ENCODE peak calls at places on chromosomes 12 and 14, in six cellular contexts. S, W, B, I, R and U are unnamed samples.

GRCh38 chr14:103230658-103231334 is 103.2 kb upstream of the EIF5 start:
- DNase-seq in I (no peak), B (peak), W (no peak), S (no peak), R (peak), U (peak)

GRCh38 chr12:105467710-105468366 is 137.3 kb downstream of the C12orf75 start:
- DNase-seq in B (no peak), I (peak), W (no peak), S (no peak), R (no peak), U (no peak)

GRCh38 chr12:12804011-12804410 is 9.1 kb upstream of the DDX47 start:
- DNase-seq in W (no peak), S (no peak), I (peak), B (no peak), R (no peak), U (no peak)

GRCh38 chr14:24734917-24735500 is 101.0 kb upstream of the GZMB start:
- DNase-seq in I (peak), B (no peak), W (peak), S (peak), R (no peak), U (peak)

GRCh38 chr12:102955926-102956737 is 1.3 kb upstream of the ASCL1 start:
- DNase-seq in R (no peak), I (no peak), B (no peak), W (no peak), S (no peak), U (peak)

GRCh38 chr12:20629414-20630156 is 65.5 kb upstream of the SLCO1C1 start:
- DNase-seq in B (no peak), R (no peak), I (peak), W (no peak), S (no peak), U (no peak)

GRCh38 chr12:106248177-106248848 is 493 bp upstream of the CKAP4 start:
- DNase-seq in R (peak), I (peak), W (no peak), B (peak), S (peak), U (peak)

GRCh38 chr14:34715108-34715863 is 893 bp upstream of the CFL2 start:
- DNase-seq in S (no peak), B (no peak), I (no peak), R (no peak), W (no peak), U (no peak)

GRCh38 chr14:102930753-102931579 is 8.5 kb downstream of the AMN start:
- DNase-seq in S (no peak), I (peak), W (no peak), B (no peak), R (no peak), U (no peak)

GRCh38 chr14:101250336-101250947 is 310.9 kb upstream of the DIO3 start:
- DNase-seq in I (no peak), B (no peak), S (no peak), W (no peak), R (peak), U (no peak)

GRCh38 chr12:118249547-118249946 is 113.6 kb downstream of the PEBP1 start:
- DNase-seq in S (no peak), R (no peak), I (no peak), B (no peak), W (no peak), U (no peak)

GRCh38 chr12:27732281-27732680 is 21.6 kb downstream of the MRPS35 start:
- DNase-seq in R (no peak), B (no peak), W (no peak), S (no peak), I (peak), U (no peak)

GRCh38 chr14:39034481-39035296 is 68.3 kb downstream of the SEC23A start:
- DNase-seq in S (no peak), B (no peak), I (peak), R (no peak), W (no peak), U (no peak)
- TF ChIP-seq CTCF in S (no peak), B (peak), I (peak), R (no peak), W (peak), U (no peak)

GRCh38 chr14:74548881-74549280 is 55.3 kb downstream of the ISCA2 start:
- DNase-seq in S (no peak), I (peak), R (no peak), B (no peak), W (no peak), U (no peak)

GRCh38 chr14:74551001-74551400 is 57.4 kb downstream of the ISCA2 start:
- DNase-seq in R (no peak), S (no peak), I (no peak), W (no peak), B (no peak), U (no peak)

GRCh38 chr14:74550071-74550470 is 56.5 kb downstream of the ISCA2 start:
- DNase-seq in W (no peak), I (no peak), B (no peak), R (no peak), S (no peak), U (no peak)

GRCh38 chr14:74551431-74551830 is 57.9 kb downstream of the ISCA2 start:
- DNase-seq in S (no peak), W (no peak), R (no peak), B (no peak), I (no peak), U (no peak)

GRCh38 chr14:74549588-74549987 is 56.0 kb downstream of the ISCA2 start:
- DNase-seq in B (no peak), W (no peak), S (no peak), R (no peak), I (no peak), U (no peak)
- TF ChIP-seq CTCF in B (peak), W (peak), S (peak), R (no peak), I (peak), U (no peak)

DNA sequence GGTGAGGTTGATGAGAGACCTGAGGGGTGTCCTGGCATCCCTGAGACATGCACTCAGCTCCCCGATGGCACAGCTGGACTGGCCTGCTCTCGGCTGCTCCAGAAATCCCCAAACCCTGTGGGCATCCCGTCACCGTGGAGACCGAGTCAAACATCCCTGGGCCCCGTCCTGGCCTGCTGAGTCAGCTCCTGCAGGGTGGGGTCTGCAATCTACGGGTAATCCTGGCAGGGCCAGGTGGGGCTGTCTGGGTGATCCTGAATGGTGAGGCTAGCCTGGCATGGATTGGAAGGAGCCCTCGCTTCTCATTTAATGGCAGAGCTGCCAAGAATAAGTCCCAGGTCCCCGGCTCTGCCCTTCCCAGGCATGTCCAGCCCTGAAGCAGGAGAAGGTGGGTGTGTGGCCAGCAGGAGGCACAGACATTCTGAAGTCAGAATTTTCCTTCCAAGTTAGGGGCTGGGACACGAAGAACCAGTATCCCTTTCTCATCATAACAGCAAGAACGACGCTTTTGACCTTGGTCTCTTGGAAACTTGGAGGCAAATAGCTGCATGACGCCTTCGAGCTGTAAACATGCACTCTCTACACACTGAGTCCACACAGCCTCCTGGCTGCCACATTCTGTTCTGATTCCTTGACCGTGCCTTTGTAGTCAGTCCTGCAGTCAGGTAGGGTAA is 17.7 kb upstream of the SERPINA4 start:
- DNase-seq in I (no peak), W (no peak), R (no peak), B (peak), S (no peak), U (no peak)
- TF ChIP-seq CTCF in I (no peak), W (no peak), R (no peak), B (no peak), S (no peak), U (no peak)

GRCh38 chr12:119574255-119574654 is 19.3 kb upstream of the TMEM233 start:
- DNase-seq in S (no peak), B (no peak), R (no peak), W (no peak), I (no peak), U (no peak)
- TF ChIP-seq CTCF in S (no peak), B (no peak), R (no peak), W (no peak), I (no peak), U (no peak)

DNA sequence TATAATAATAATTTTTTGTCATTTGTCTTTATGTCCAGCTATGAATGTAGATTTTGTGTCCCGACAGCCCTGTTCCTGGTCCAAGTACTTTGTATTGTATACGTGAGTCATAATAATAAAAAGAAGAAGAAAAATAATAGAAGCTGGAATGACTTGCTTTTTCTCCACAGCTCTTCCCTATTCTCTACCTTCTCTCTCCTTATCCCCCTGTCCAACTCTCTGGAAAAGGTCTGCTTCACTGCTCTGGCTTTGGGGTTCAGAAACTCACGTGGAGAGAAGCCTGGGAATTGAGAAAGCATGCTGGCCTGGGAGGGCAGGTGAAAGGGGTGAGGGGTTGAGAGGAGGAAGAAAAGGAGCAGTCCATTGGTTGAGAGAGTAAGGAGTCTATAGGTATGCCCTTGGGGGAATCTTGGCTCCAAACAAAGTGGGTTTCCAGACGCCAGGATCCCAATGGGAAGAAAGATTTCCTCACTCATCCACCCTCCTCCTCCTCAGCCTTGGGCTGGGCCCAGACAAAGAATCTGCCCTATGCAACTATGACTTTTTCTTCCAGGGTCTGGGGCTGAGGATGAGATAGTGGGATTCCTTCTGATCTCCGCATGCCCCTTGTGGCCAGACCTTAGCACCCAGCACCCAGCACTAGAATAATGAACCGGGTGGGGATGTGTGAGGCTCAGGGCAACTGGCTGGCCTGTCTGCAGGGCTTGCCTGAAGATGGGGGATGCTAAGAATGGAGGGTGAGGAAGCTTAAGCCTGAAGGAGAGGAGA is 4.0 kb downstream of the HOXC8 start:
- DNase-seq in R (no peak), I (no peak), S (no peak), W (no peak), B (no peak), U (no peak)
- TF ChIP-seq CTCF in R (no peak), I (no peak), S (no peak), W (no peak), B (no peak), U (no peak)

GRCh38 chr14:67532998-67533753 is at the start of gene PLEKHH1:
- DNase-seq in I (peak), R (peak), W (peak), B (peak), S (peak), U (peak)
- TF ChIP-seq CTCF in I (no peak), R (no peak), W (no peak), B (no peak), S (no peak), U (no peak)

GRCh38 chr14:59425322-59425945 is 39.7 kb downstream of the GPR135 start:
- DNase-seq in B (no peak), I (peak), R (no peak), S (no peak), W (no peak), U (no peak)

GRCh38 chr14:59429798-59430197 is 35.4 kb downstream of the GPR135 start:
- DNase-seq in B (no peak), W (no peak), R (no peak), I (no peak), S (no peak), U (no peak)

GRCh38 chr14:59424707-59425106 is 40.5 kb downstream of the GPR135 start:
- DNase-seq in I (peak), W (no peak), S (no peak), R (no peak), B (no peak), U (no peak)

GRCh38 chr14:59427653-59428578 is 37.3 kb downstream of the GPR135 start:
- DNase-seq in B (no peak), W (no peak), S (no peak), R (no peak), I (peak), U (no peak)

GRCh38 chr14:59428581-59429012 is 36.6 kb downstream of the GPR135 start:
- DNase-seq in B (no peak), W (no peak), I (peak), S (no peak), R (no peak), U (no peak)
- TF ChIP-seq CTCF in B (peak), W (peak), I (peak), S (no peak), R (no peak), U (no peak)